ENCODE peak calls at places on chromosomes 3 and 15, in six cellular contexts. O is H9, C is IMR-90, B is neuronal stem cell, G is H1, Y is trophoblast cell. N is an unnamed sample.

GRCh38 chr15:58432421-58432820 is 630 bp downstream of the LIPC start:
- DNase-seq in G (no peak), Y (no peak), O (no peak), B (no peak), C (peak), N (peak)

GRCh38 chr15:88243895-88244787 is 12.4 kb downstream of the NTRK3 start:
- DNase-seq in B (peak), G (no peak), O (peak), Y (peak), C (peak), N (peak)

GRCh38 chr3:44026224-44026865 is 215.3 kb upstream of the TOPAZ1 start:
- DNase-seq in C (no peak), O (no peak), G (no peak), B (no peak), Y (peak), N (no peak)

GRCh38 chr3:24475945-24476344 is 18.7 kb downstream of the THRB start:
- DNase-seq in B (no peak), G (no peak), Y (peak), O (no peak), C (no peak), N (peak)

GRCh38 chr3:50246517-50246954 is 10.5 kb downstream of the GNAI2 start:
- DNase-seq in C (peak), G (no peak), Y (peak), B (no peak), O (peak), N (peak)

GRCh38 chr15:62647195-62647865 is 395.2 kb upstream of the TPM1 start:
- DNase-seq in O (no peak), C (peak), G (no peak), Y (peak), B (no peak), N (peak)

GRCh38 chr15:37679627-37680026 is 254.8 kb upstream of the TMCO5A start:
- DNase-seq in C (no peak), Y (peak), O (no peak), B (no peak), G (no peak), N (no peak)

GRCh38 chr15:59062985-59063384 is 42.0 kb upstream of the CCNB2 start:
- DNase-seq in O (no peak), G (no peak), Y (no peak), C (no peak), B (no peak), N (peak)

GRCh38 chr15:62063851-62064635 is 2.7 kb upstream of the C2CD4A start:
- DNase-seq in C (no peak), G (no peak), O (no peak), B (no peak), Y (peak), N (no peak)

GRCh38 chr3:105676621-105677300 is 192.1 kb downstream of the CBLB start:
- DNase-seq in Y (peak), G (no peak), B (no peak), C (no peak), O (no peak), N (no peak)

GRCh38 chr3:89367166-89367565 is 259.7 kb downstream of the EPHA3 start:
- DNase-seq in G (no peak), O (no peak), Y (no peak), B (no peak), C (no peak), N (no peak)

GRCh38 chr3:23389089-23389488 is 186.0 kb downstream of the UBE2E2 start:
- DNase-seq in O (peak), G (peak), C (no peak), Y (no peak), B (no peak), N (no peak)

GRCh38 chr15:97900006-97900405 is 60.5 kb upstream of the ARRDC4 start:
- DNase-seq in G (no peak), O (no peak), C (no peak), Y (no peak), B (no peak), N (no peak)

GRCh38 chr3:184716652-184717607 is 5.1 kb upstream of the MAGEF1 start:
- DNase-seq in B (peak), Y (peak), C (peak), G (no peak), O (peak), N (peak)

GRCh38 chr3:153443961-153444360 is 281.9 kb downstream of the RAP2B start:
- DNase-seq in G (no peak), C (peak), O (no peak), Y (no peak), B (no peak), N (peak)

GRCh38 chr15:64525828-64526530 is 65.6 kb downstream of the ZNF609 start:
- DNase-seq in B (no peak), C (peak), Y (no peak), G (no peak), O (no peak), N (no peak)

GRCh38 chr3:111080357-111080937 is 8.8 kb downstream of the NECTIN3 start:
- DNase-seq in B (no peak), O (no peak), G (no peak), Y (peak), C (peak), N (peak)

GRCh38 chr3:23704316-23704715 is 101.4 kb upstream of the UBE2E1 start:
- DNase-seq in O (no peak), G (no peak), C (no peak), B (no peak), Y (peak), N (peak)

GRCh38 chr3:78823859-78824258 is 943.9 kb downstream of the ROBO1 start:
- DNase-seq in G (no peak), Y (peak), C (peak), B (no peak), O (no peak), N (peak)

GRCh38 chr3:126146034-126146433 is 34.4 kb downstream of the ALDH1L1 start:
- DNase-seq in C (no peak), B (no peak), O (peak), G (no peak), Y (no peak), N (no peak)

GRCh38 chr15:41085029-41085428 is 31.1 kb downstream of the INO80 start:
- DNase-seq in G (no peak), C (no peak), O (no peak), Y (peak), B (no peak), N (no peak)

GRCh38 chr15:41078125-41078524 is 38.0 kb downstream of the INO80 start:
- DNase-seq in B (no peak), Y (no peak), O (no peak), G (no peak), C (no peak), N (no peak)

GRCh38 chr15:41079717-41080116 is 36.4 kb downstream of the INO80 start:
- DNase-seq in G (no peak), C (no peak), B (no peak), O (no peak), Y (no peak), N (no peak)

GRCh38 chr15:41080144-41080543 is 35.9 kb downstream of the INO80 start:
- DNase-seq in C (no peak), G (no peak), Y (no peak), O (no peak), B (no peak), N (no peak)
- H3K23ac ChIP-seq in C (no peak), G (no peak), Y (no peak), O (no peak), B (no peak), N (no peak)

GRCh38 chr15:72207576-72208085 is 10.0 kb upstream of the GRAMD2A start:
- DNase-seq in B (no peak), G (no peak), C (no peak), O (no peak), Y (no peak), N (no peak)
- H3K14ac ChIP-seq in B (no peak), G (no peak), C (no peak), O (no peak), Y (no peak), N (no peak)

GRCh38 chr3:17941134-17941533 is 198.7 kb upstream of the TBC1D5 start:
- DNase-seq in O (no peak), B (no peak), Y (no peak), G (no peak), C (no peak), N (no peak)

GRCh38 chr3:17945018-17945798 is 202.8 kb upstream of the TBC1D5 start:
- DNase-seq in O (no peak), Y (peak), B (no peak), G (no peak), C (no peak), N (no peak)

GRCh38 chr3:17939157-17939556 is 196.7 kb upstream of the TBC1D5 start:
- DNase-seq in C (no peak), Y (no peak), O (no peak), B (no peak), G (no peak), N (no peak)

GRCh38 chr3:17942856-17943255 is 200.4 kb upstream of the TBC1D5 start:
- DNase-seq in Y (peak), O (no peak), C (no peak), B (no peak), G (no peak), N (peak)

DNA sequence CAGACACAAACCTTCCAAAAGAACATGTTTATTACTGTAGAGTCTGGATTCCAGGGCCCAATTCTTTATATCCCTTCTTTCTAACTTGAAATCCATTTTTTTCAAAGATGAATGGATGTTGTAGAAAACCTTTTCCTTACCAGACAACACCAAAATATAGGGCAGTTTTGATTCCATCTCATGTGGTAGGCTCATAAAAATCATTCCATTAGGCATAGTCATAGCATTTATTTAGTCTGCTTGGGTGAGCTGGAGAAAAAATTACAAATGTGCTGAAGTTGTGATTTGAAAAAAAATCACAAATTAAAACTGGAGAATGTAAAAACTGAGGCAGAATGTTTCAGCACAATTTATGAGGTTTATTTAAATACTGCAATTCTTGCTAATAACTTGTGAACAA is 199.3 kb upstream of the TBC1D5 start:
- DNase-seq in Y (no peak), O (no peak), G (no peak), C (no peak), B (no peak), N (no peak)
- H3K4me2 ChIP-seq in Y (no peak), O (no peak), G (no peak), C (no peak), B (no peak), N (no peak)

GRCh38 chr3:12990781-12991480 is 82.3 kb downstream of the IQSEC1 start:
- DNase-seq in Y (peak), G (no peak), B (no peak), C (peak), O (no peak), N (peak)
- H3K23ac ChIP-seq in Y (no peak), G (no peak), B (no peak), C (no peak), O (no peak), N (no peak)

GRCh38 chr3:195077611-195078540 is 193.1 kb downstream of the XXYLT1 start:
- DNase-seq in O (no peak), C (no peak), G (no peak), Y (no peak), B (no peak), N (no peak)
- H3K14ac ChIP-seq in O (no peak), C (no peak), G (no peak), Y (no peak), B (no peak), N (peak)

GRCh38 chr15:101618056-101618455 is 34.1 kb downstream of the TM2D3 start:
- DNase-seq in B (no peak), O (no peak), G (no peak), C (no peak), Y (no peak), N (no peak)
- H3K4me2 ChIP-seq in B (no peak), O (no peak), G (no peak), C (no peak), Y (no peak), N (no peak)

GRCh38 chr3:55481918-55482495 is 5.1 kb downstream of the WNT5A start:
- DNase-seq in B (peak), C (peak), O (peak), G (no peak), Y (no peak), N (peak)
- H3K23ac ChIP-seq in B (no peak), C (peak), O (no peak), G (no peak), Y (no peak), N (peak)

GRCh38 chr3:132622148-132622547 is 25.1 kb downstream of the ACKR4 start:
- DNase-seq in B (no peak), G (no peak), O (no peak), C (no peak), Y (no peak), N (no peak)
- H3K14ac ChIP-seq in B (no peak), G (no peak), O (no peak), C (no peak), Y (no peak), N (no peak)

N was measured in mesenchymal stem cell.